ENCODE peak calls at places on chromosomes 1 and 21, in nine cellular contexts. T is HTR-8/SVneo; U is T-cell; V is AG08396; H is GF-D8; M is midbrain; K is CD8-positive, alpha-beta memory T cell; J is GM04503; E is GOT3. Y is an unnamed sample.

GRCh38 chr1:231338270-231339128 is at the start of gene SPRTN:
- DNase-seq in T (peak), U (no peak), V (peak), H (no peak), M (no peak), K (no peak), J (no peak), E (no peak), Y (no peak)

GRCh38 chr21:44592446-44593365 is at the start of gene KRTAP10-6:
- DNase-seq in T (no peak), U (no peak), V (no peak), H (no peak), M (no peak), K (no peak), J (no peak), E (no peak), Y (no peak)

GRCh38 chr1:109091196-109092193 is 931 bp downstream of the TMEM167B start:
- DNase-seq in T (no peak), U (no peak), V (no peak), H (peak), M (no peak), K (no peak), J (no peak), E (no peak), Y (no peak)

GRCh38 chr1:178126790-178127189 is 32.9 kb downstream of the RASAL2 start:
- DNase-seq in T (peak), U (no peak), V (peak), H (no peak), M (no peak), K (no peak), J (peak), E (no peak), Y (no peak)

GRCh38 chr1:236160540-236161127 is 18.3 kb downstream of the GPR137B start:
- DNase-seq in T (no peak), U (no peak), V (no peak), H (no peak), M (no peak), K (no peak), J (no peak), E (no peak), Y (no peak)

GRCh38 chr1:205486258-205486657 is 18.2 kb upstream of the CDK18 start:
- DNase-seq in T (no peak), U (no peak), V (no peak), H (no peak), M (no peak), K (no peak), J (no peak), E (no peak), Y (no peak)

GRCh38 chr1:68185743-68186142 is 46.6 kb downstream of the WLS start:
- DNase-seq in T (no peak), U (no peak), V (no peak), H (no peak), M (no peak), K (no peak), J (no peak), E (no peak), Y (no peak)

GRCh38 chr1:228148196-228148861 is 1.4 kb upstream of the GJC2 start:
- DNase-seq in T (no peak), U (no peak), V (peak), H (no peak), M (no peak), K (no peak), J (no peak), E (no peak), Y (no peak)

GRCh38 chr1:53086504-53087070 is 24.6 kb downstream of the PODN start:
- DNase-seq in T (no peak), U (no peak), V (no peak), H (no peak), M (no peak), K (no peak), J (no peak), E (no peak), Y (no peak)

GRCh38 chr1:197917813-197918646 is 858 bp downstream of the LHX9 start:
- DNase-seq in T (peak), U (no peak), V (no peak), H (no peak), M (no peak), K (no peak), J (no peak), E (no peak), Y (no peak)

GRCh38 chr1:94110021-94110761 is 10.8 kb downstream of the ABCA4 start:
- DNase-seq in T (no peak), U (no peak), V (no peak), H (no peak), M (no peak), K (no peak), J (no peak), E (no peak), Y (no peak)

GRCh38 chr1:239840327-239840726 is 251.4 kb upstream of the FMN2 start:
- DNase-seq in T (no peak), U (no peak), V (no peak), H (no peak), M (no peak), K (no peak), J (no peak), E (no peak), Y (no peak)

GRCh38 chr1:15696956-15697521 is 12.9 kb downstream of the PLEKHM2 start:
- DNase-seq in T (no peak), U (peak), V (no peak), H (peak), M (peak), K (peak), J (no peak), E (no peak), Y (peak)

GRCh38 chr1:44483089-44483488 is 78.0 kb downstream of the RNF220 start:
- DNase-seq in T (no peak), U (no peak), V (no peak), H (no peak), M (no peak), K (no peak), J (no peak), E (no peak), Y (no peak)

GRCh38 chr1:14222086-14222485 is 376.4 kb upstream of the KAZN start:
- DNase-seq in T (no peak), U (no peak), V (no peak), H (no peak), M (no peak), K (no peak), J (no peak), E (no peak), Y (no peak)

GRCh38 chr1:6041432-6042062 is 4.1 kb upstream of the KCNAB2 start:
- DNase-seq in T (peak), U (peak), V (peak), H (no peak), M (no peak), K (no peak), J (no peak), E (no peak), Y (no peak)

GRCh38 chr1:205286335-205286950 is 35.1 kb downstream of the NUAK2 start:
- DNase-seq in T (no peak), U (peak), V (no peak), H (peak), M (no peak), K (peak), J (no peak), E (no peak), Y (peak)

GRCh38 chr21:38765056-38765455 is 40.7 kb upstream of the ETS2 start:
- DNase-seq in T (no peak), U (no peak), V (no peak), H (no peak), M (no peak), K (no peak), J (no peak), E (no peak), Y (no peak)

GRCh38 chr21:14414932-14415508 is 32.1 kb upstream of the HSPA13 start:
- DNase-seq in T (no peak), U (no peak), V (no peak), H (no peak), M (no peak), K (no peak), J (no peak), E (no peak), Y (no peak)

GRCh38 chr1:214899908-214900470 is 182.5 kb upstream of the KCNK2 start:
- DNase-seq in T (no peak), U (no peak), V (peak), H (no peak), M (no peak), K (no peak), J (peak), E (no peak), Y (no peak)

GRCh38 chr1:147665521-147665920 is 4.8 kb downstream of the ACP6 start:
- DNase-seq in T (no peak), U (no peak), V (no peak), H (no peak), M (no peak), K (no peak), J (no peak), E (no peak), Y (no peak)

GRCh38 chr1:109985251-109986053 is 887 bp downstream of the AHCYL1 start:
- DNase-seq in T (no peak), U (no peak), V (no peak), H (no peak), M (no peak), K (no peak), J (no peak), E (no peak), Y (no peak)

GRCh38 chr1:201655243-201655642 is 116.3 kb downstream of the NAV1 start:
- DNase-seq in T (no peak), U (no peak), V (peak), H (no peak), M (no peak), K (no peak), J (no peak), E (no peak), Y (no peak)

GRCh38 chr1:7808253-7808844 is 24.3 kb downstream of the PER3 start:
- DNase-seq in T (peak), U (no peak), V (no peak), H (peak), M (no peak), K (no peak), J (no peak), E (no peak), Y (no peak)

GRCh38 chr1:3042481-3042880 is 21.2 kb downstream of the ACTRT2 start:
- DNase-seq in T (no peak), U (no peak), V (no peak), H (no peak), M (no peak), K (no peak), J (no peak), E (no peak), Y (no peak)

GRCh38 chr1:9317591-9318331 is 25.1 kb downstream of the SPSB1 start:
- DNase-seq in T (no peak), U (no peak), V (no peak), H (no peak), M (no peak), K (no peak), J (no peak), E (no peak), Y (no peak)

GRCh38 chr1:151542710-151543129 is 2.6 kb downstream of the TUFT1 start:
- DNase-seq in T (peak), U (no peak), V (peak), H (no peak), M (no peak), K (no peak), J (peak), E (no peak), Y (no peak)

GRCh38 chr1:15249032-15249601 is 2.1 kb downstream of the FHAD1 start:
- DNase-seq in T (no peak), U (peak), V (no peak), H (peak), M (no peak), K (peak), J (no peak), E (no peak), Y (peak)

GRCh38 chr1:46532498-46533178 is 18.8 kb downstream of the KNCN start:
- DNase-seq in T (peak), U (peak), V (peak), H (no peak), M (peak), K (peak), J (no peak), E (no peak), Y (peak)

GRCh38 chr1:100793661-100794060 is 74.1 kb downstream of the VCAM1 start:
- DNase-seq in T (no peak), U (no peak), V (no peak), H (no peak), M (no peak), K (no peak), J (no peak), E (no peak), Y (no peak)

GRCh38 chr1:99737016-99737415 is 29.4 kb downstream of the FRRS1 start:
- DNase-seq in T (peak), U (no peak), V (peak), H (no peak), M (peak), K (no peak), J (peak), E (no peak), Y (no peak)

GRCh38 chr1:247421074-247421473 is 5.1 kb downstream of the NLRP3 start:
- DNase-seq in T (no peak), U (no peak), V (no peak), H (no peak), M (no peak), K (no peak), J (no peak), E (no peak), Y (no peak)

GRCh38 chr1:18681423-18681835 is 50.8 kb downstream of the PAX7 start:
- DNase-seq in T (no peak), U (no peak), V (peak), H (no peak), M (no peak), K (no peak), J (no peak), E (no peak), Y (no peak)

GRCh38 chr1:166691476-166691875 is 147.8 kb upstream of the POGK start:
- DNase-seq in T (no peak), U (no peak), V (no peak), H (no peak), M (no peak), K (no peak), J (no peak), E (no peak), Y (no peak)

Y was measured in CD4-positive, alpha-beta T cell.